ENCODE peak calls at places on chromosomes 6 and 20, in six cellular contexts. I is uterus, M is ovary, R is transverse colon, G is body of pancreas, B is tibial nerve. L is an unnamed sample. For H3K4me1, the result is how much of the 10 kb centered on the place peaks cover.

GRCh38 chr6:69719602-69720193 is 77.1 kb downstream of the LMBRD1 start:
- DNase-seq in R (no peak), M (no peak), G (peak), B (no peak), I (no peak), L (no peak)

GRCh38 chr6:112145080-112145573 is 57.7 kb downstream of the FAM229B start:
- DNase-seq in B (no peak), R (no peak), I (peak), M (no peak), G (no peak), L (no peak)

GRCh38 chr6:124927806-124928205 is 34.4 kb upstream of the RNF217 start:
- DNase-seq in R (no peak), G (no peak), B (no peak), M (no peak), I (no peak), L (no peak)

GRCh38 chr20:46348972-46349741 is 40.9 kb upstream of the CDH22 start:
- DNase-seq in B (peak), M (peak), I (no peak), R (peak), G (peak), L (peak)

GRCh38 chr6:1310628-1311399 is 1.1 kb upstream of the FOXQ1 start:
- DNase-seq in I (no peak), R (peak), G (peak), M (no peak), B (no peak), L (peak)

GRCh38 chr6:109690373-109690739 is 646 bp downstream of the AK9 start:
- DNase-seq in R (peak), M (peak), I (peak), G (peak), B (no peak), L (peak)

GRCh38 chr20:37145014-37145413 is 34.1 kb upstream of the RPN2 start:
- DNase-seq in G (no peak), R (no peak), B (no peak), I (no peak), M (no peak), L (no peak)

GRCh38 chr6:156595481-156595880 is 181.7 kb upstream of the ARID1B start:
- DNase-seq in M (no peak), R (no peak), I (no peak), B (no peak), G (no peak), L (no peak)

GRCh38 chr6:88722691-88723090 is 240.7 kb downstream of the RNGTT start:
- DNase-seq in B (no peak), M (no peak), G (no peak), I (no peak), R (no peak), L (no peak)

GRCh38 chr6:97665410-97665809 is 382.4 kb upstream of the MMS22L start:
- DNase-seq in G (no peak), M (no peak), B (no peak), I (no peak), R (no peak), L (no peak)

GRCh38 chr6:1363729-1364572 is 25.4 kb upstream of the FOXF2 start:
- DNase-seq in R (no peak), G (peak), I (no peak), B (no peak), M (no peak), L (peak)

GRCh38 chr20:46406986-46407670 is 713 bp upstream of the ELMO2 start:
- DNase-seq in M (peak), I (peak), R (peak), B (peak), G (peak), L (peak)

GRCh38 chr6:111972714-111973678 is 80.9 kb upstream of the CCN6 start:
- DNase-seq in I (peak), G (no peak), M (peak), B (peak), R (peak), L (no peak)

GRCh38 chr20:57500941-57501340 is 24.0 kb downstream of the CTCFL start:
- DNase-seq in R (no peak), G (no peak), M (no peak), B (no peak), I (no peak), L (no peak)

GRCh38 chr6:122913558-122913957 is 82.5 kb upstream of the CLVS2 start:
- DNase-seq in R (no peak), I (no peak), M (no peak), B (no peak), G (no peak), L (no peak)

GRCh38 chr6:118523216-118523615 is 24.9 kb upstream of the PLN start:
- DNase-seq in B (no peak), I (no peak), G (no peak), R (no peak), M (no peak), L (no peak)

GRCh38 chr20:61833807-61834610 is 231.7 kb downstream of the TAF4 start:
- DNase-seq in M (no peak), B (no peak), R (no peak), I (no peak), G (no peak), L (no peak)

GRCh38 chr6:159646731-159647130 is 46.3 kb downstream of the SOD2 start:
- DNase-seq in B (no peak), M (no peak), R (no peak), I (no peak), G (no peak), L (no peak)

GRCh38 chr6:42450314-42451145 is 1.2 kb downstream of the TRERF1 start:
- DNase-seq in G (peak), I (peak), R (peak), M (peak), B (no peak), L (no peak)

GRCh38 chr20:37481610-37482009 is 39.4 kb upstream of the NNAT start:
- DNase-seq in M (no peak), I (no peak), R (no peak), G (no peak), B (no peak), L (no peak)

GRCh38 chr6:5958948-5959347 is 47.8 kb downstream of the NRN1 start:
- DNase-seq in G (no peak), M (no peak), R (no peak), I (no peak), B (no peak), L (no peak)

GRCh38 chr6:5960456-5960855 is 46.3 kb downstream of the NRN1 start:
- DNase-seq in G (no peak), B (no peak), M (no peak), R (no peak), I (no peak), L (no peak)

GRCh38 chr6:5956939-5957338 is 49.8 kb downstream of the NRN1 start:
- DNase-seq in B (no peak), M (no peak), R (no peak), G (no peak), I (no peak), L (no peak)

GRCh38 chr6:5962794-5963193 is 43.9 kb downstream of the NRN1 start:
- DNase-seq in B (no peak), R (no peak), G (no peak), I (no peak), M (no peak), L (no peak)

DNA sequence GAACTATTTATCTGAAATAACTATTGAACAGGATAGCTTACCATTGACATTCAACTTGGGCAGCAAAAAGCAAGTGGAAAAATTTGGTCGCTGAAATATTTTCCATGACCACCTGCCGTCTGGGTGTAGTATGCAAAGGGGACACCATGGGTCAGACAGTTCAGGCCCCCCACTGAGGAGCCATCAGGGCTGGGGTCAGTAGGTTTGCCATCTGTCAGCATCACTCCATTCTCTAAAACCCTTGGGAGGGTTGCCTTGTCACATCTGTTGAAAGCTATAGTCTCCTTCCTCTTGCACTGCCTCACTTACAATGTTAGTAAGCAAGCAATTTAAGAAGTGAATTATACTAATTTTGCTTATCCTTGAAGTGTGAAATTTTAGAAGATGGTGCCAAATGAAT is 44.9 kb downstream of the NRN1 start:
- DNase-seq in G (no peak), M (no peak), I (no peak), R (no peak), B (no peak), L (no peak)
- H3K4me1 ChIP-seq in G (under half), M (under half), I (under half), R (under half), B (under half), L (under half)

GRCh38 chr6:140138311-140138994 is 764.0 kb upstream of the CITED2 start:
- DNase-seq in I (no peak), G (no peak), M (no peak), R (no peak), B (no peak), L (no peak)

DNA sequence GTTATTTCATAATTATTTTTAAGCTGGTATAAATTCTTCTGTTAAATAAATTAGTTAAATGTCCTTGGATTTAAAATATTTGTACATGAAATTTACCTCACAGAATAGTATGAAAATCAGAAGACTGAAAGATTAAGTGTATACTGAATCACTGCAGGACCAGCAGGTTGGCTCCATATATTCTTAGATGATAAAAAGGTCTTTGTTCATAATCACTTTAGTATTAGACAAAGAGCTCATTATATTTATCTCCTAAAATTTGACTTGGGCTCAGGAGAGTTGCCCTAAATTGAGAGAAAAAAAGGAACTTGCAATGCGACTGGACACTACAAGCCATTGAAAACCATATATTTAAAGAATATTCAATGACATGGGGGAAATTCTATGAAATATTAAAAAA is 766.4 kb upstream of the CITED2 start:
- DNase-seq in I (no peak), R (no peak), B (no peak), G (no peak), M (no peak), L (no peak)
- TF ChIP-seq POLR2A in I (no peak), R (no peak), B (no peak), G (no peak), M (no peak), L (no peak)

DNA sequence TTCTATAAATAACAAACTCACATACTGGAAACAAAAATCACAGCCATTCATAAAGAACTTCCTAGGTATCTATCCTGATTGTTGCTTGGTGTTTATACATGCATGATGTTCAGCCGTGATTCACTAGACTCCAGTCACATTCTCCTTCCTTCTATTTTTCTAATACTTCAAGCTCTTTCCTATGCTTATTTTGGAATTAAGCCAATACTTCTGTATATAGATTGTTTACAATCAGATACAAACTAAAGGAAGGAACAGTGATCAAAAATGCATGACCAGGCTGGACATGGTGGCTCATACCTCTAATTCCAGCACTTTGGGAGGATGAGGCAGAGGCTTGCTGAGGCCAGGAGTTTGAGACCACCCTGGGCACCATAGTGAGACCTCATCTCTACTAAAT is 377.5 kb upstream of the IRAK1BP1 start:
- DNase-seq in B (no peak), R (no peak), G (no peak), M (no peak), I (no peak), L (no peak)
- H3K27ac ChIP-seq in B (no peak), R (no peak), G (no peak), M (no peak), I (no peak), L (no peak)

GRCh38 chr20:35025116-35025515 is 67.5 kb downstream of the TRPC4AP start:
- DNase-seq in R (no peak), I (no peak), M (no peak), B (no peak), G (no peak), L (no peak)

GRCh38 chr20:35034150-35034549 is 58.5 kb downstream of the TRPC4AP start:
- DNase-seq in B (no peak), R (no peak), G (no peak), M (no peak), I (no peak), L (no peak)

GRCh38 chr20:35030136-35030535 is 62.5 kb downstream of the TRPC4AP start:
- DNase-seq in G (no peak), I (no peak), M (no peak), B (no peak), R (no peak), L (no peak)
- H3K4me1 ChIP-seq in G (under half), I (under half), M (under half), B (under half), R (under half), L (under half)

GRCh38 chr20:50294164-50295088 is 103.8 kb downstream of the CEBPB start:
- DNase-seq in I (no peak), G (no peak), R (no peak), B (no peak), M (no peak), L (peak)

GRCh38 chr20:50291428-50292323 is 101.0 kb downstream of the CEBPB start:
- DNase-seq in M (no peak), R (no peak), G (no peak), B (no peak), I (no peak), L (no peak)

GRCh38 chr20:50290815-50291214 is 100.2 kb downstream of the CEBPB start:
- DNase-seq in M (peak), B (no peak), R (no peak), G (no peak), I (no peak), L (no peak)

GRCh38 chr20:50293244-50294139 is 102.9 kb downstream of the CEBPB start:
- DNase-seq in R (no peak), G (no peak), B (no peak), I (no peak), M (no peak), L (peak)

DNA sequence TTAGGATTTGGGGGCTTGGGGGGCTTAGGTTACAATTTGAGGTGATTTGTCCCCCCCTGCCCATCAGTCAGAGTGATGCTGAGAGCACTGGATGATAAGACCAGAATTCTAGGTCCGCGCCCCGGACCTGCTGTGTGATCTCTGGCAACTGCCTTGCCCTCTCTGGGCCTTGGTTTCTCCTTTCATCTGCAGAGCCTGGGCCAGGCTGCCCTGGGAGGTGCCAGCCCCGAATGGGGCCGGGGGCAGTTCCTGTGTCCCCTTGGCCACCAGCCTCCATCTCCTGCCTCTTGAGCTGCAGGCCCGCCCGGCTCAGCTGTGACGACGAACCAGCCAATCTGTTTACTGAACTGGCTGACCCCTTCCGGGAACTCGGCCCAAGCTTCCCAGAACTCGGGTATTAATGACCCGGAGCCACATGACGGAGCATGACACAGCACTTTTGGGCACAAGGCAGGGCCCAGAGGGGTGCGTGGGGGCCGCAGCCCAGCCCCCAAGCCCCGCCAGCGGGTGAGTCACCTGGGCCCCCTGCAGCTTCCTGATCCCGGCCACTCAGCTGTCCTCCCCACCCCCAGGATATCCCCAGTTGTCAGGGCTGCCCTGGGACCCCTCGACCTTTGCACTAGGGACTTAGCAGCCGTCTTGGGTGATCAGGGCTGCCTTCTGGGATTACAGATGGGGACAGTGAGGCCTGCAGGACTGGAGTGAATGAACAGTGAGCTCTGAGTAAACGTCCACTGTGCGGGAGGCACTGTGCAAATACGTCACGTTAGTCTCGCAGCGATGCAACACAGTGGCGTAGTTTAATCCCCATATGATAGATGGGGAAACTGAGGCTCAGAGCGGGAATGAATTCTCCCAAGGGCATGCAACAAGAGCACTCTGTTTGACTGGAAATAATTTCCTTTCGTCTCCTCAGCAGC is 102.0 kb downstream of the CEBPB start:
- DNase-seq in B (peak), G (peak), R (peak), M (peak), I (peak), L (peak)
- TF ChIP-seq POLR2A in B (peak), G (no peak), R (no peak), M (peak), I (no peak), L (peak)